ENCODE peak calls at places on chromosomes 7 and 10, in eight cellular contexts. Q is thoracic aorta, B is tibial artery, R is ascending aorta, P is AG09309, N is tibial nerve, C is AG10803, E is BE2C. T is an unnamed sample.
A peak's percentile ranks its signal among the peaks of the same experiment; 100 is the strongest.

GRCh38 chr7:98754041-98754479 is 115.8 kb downstream of the TMEM130 start:
- DNase-seq in Q (no peak), B (no peak), R (no peak), P (no peak), N (no peak), C (no peak), E (peak; percentile 48), T (peak; percentile 78)

GRCh38 chr7:665251-665650 is 61.2 kb upstream of the DNAAF5 start:
- DNase-seq in Q (no peak), B (peak; percentile 66), R (no peak), P (peak; percentile 3), N (no peak), C (peak; percentile 71), E (no peak), T (peak; percentile 58)

GRCh38 chr10:114872519-114873087 is 51.0 kb downstream of the FHIP2A start:
- DNase-seq in Q (no peak), B (no peak), R (no peak), P (no peak), N (no peak), C (no peak), E (no peak), T (no peak)

GRCh38 chr10:93456480-93456879 is 25.7 kb downstream of the MYOF start:
- DNase-seq in Q (no peak), B (no peak), R (no peak), P (no peak), N (no peak), C (peak; percentile 85), E (no peak), T (peak; percentile 68)

GRCh38 chr7:34575006-34575405 is 83.0 kb upstream of the NPSR1 start:
- DNase-seq in Q (no peak), B (no peak), R (no peak), P (no peak), N (no peak), C (no peak), E (no peak), T (no peak)

GRCh38 chr10:77692782-77693181 is 55.2 kb upstream of the KCNMA1 start:
- DNase-seq in Q (no peak), B (no peak), R (no peak), P (no peak), N (no peak), C (peak; percentile 44), E (peak; percentile 30), T (no peak)

GRCh38 chr7:112520787-112521186 is 40.0 kb downstream of the LSMEM1 start:
- DNase-seq in Q (no peak), B (no peak), R (no peak), P (no peak), N (no peak), C (no peak), E (no peak), T (no peak)

GRCh38 chr7:104903044-104903443 is 111.0 kb upstream of the KMT2E start:
- DNase-seq in Q (no peak), B (no peak), R (no peak), P (no peak), N (no peak), C (peak; percentile 32), E (no peak), T (no peak)

GRCh38 chr7:155815332-155816191 is 3.3 kb upstream of the SHH start:
- DNase-seq in Q (no peak), B (no peak), R (no peak), P (no peak), N (no peak), C (peak; percentile 18), E (peak; percentile 57), T (peak; percentile 94)

GRCh38 chr10:58641708-58642107 is 129.0 kb downstream of the BICC1 start:
- DNase-seq in Q (no peak), B (no peak), R (no peak), P (no peak), N (no peak), C (peak; percentile 95), E (no peak), T (no peak)

GRCh38 chr7:46321556-46322205 is 400.6 kb upstream of the IGFBP3 start:
- DNase-seq in Q (no peak), B (no peak), R (no peak), P (no peak), N (no peak), C (no peak), E (no peak), T (no peak)

GRCh38 chr7:70614237-70614984 is 517.5 kb upstream of the GALNT17 start:
- DNase-seq in Q (peak; percentile 46), B (peak; percentile 92), R (peak; percentile 89), P (no peak), N (peak; percentile 63), C (peak; percentile 72), E (peak; percentile 98), T (peak; percentile 82)

GRCh38 chr10:60338002-60338564 is 51.6 kb downstream of the ANK3 start:
- DNase-seq in Q (no peak), B (no peak), R (no peak), P (no peak), N (no peak), C (no peak), E (no peak), T (peak; percentile 55)

GRCh38 chr10:72387187-72387586 is 32.5 kb upstream of the DNAJB12 start:
- DNase-seq in Q (no peak), B (no peak), R (no peak), P (no peak), N (no peak), C (peak; percentile 15), E (no peak), T (no peak)

GRCh38 chr7:43481905-43482678 is 100.8 kb upstream of the STK17A start:
- DNase-seq in Q (no peak), B (no peak), R (no peak), P (no peak), N (no peak), C (peak; percentile 68), E (no peak), T (no peak)

GRCh38 chr7:43475983-43476382 is 106.9 kb upstream of the STK17A start:
- DNase-seq in Q (no peak), B (no peak), R (no peak), P (no peak), N (no peak), C (no peak), E (no peak), T (no peak)

GRCh38 chr7:43480581-43480980 is 102.3 kb upstream of the STK17A start:
- DNase-seq in Q (no peak), B (no peak), R (no peak), P (no peak), N (no peak), C (no peak), E (no peak), T (no peak)

GRCh38 chr7:43479543-43479942 is 103.4 kb upstream of the STK17A start:
- DNase-seq in Q (no peak), B (no peak), R (no peak), P (no peak), N (no peak), C (no peak), E (no peak), T (no peak)

GRCh38 chr7:43479042-43479441 is 103.9 kb upstream of the STK17A start:
- DNase-seq in Q (no peak), B (no peak), R (no peak), P (no peak), N (no peak), C (no peak), E (no peak), T (no peak)
- TF ChIP-seq CTCF in Q (no peak), B (no peak), R (no peak), P (no peak), N (no peak), C (no peak), E (peak; percentile 33), T (peak; percentile 42)

DNA sequence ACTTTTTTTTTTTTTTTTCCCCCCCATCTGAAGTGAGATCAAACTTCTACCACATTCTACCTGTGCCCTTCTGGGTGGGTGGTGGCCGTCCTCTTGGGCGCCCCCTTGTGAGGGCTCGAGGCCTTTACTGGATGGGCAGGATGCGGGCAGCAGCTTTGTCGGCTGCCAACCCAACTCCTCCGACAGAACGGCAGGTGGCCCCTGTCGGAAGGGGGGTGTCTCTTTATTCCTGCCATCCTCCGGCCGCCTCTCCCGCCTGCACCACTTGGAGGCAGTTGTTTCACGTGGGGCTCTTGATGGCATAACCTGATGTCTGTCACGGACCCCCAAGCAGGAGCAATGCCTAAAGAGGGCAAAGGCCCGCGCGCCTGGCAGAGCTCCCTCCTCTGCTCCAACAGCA is 31.0 kb downstream of the AMZ1 start:
- DNase-seq in Q (no peak), B (no peak), R (no peak), P (no peak), N (no peak), C (no peak), E (peak; percentile 62), T (peak; percentile 90)
- H3K4me3 ChIP-seq in Q (no peak overlapping the region), B (no peak overlapping the region), R (no peak overlapping the region), P (no peak overlapping the region), N (no peak overlapping the region), C (no peak overlapping the region), E (no peak overlapping the region), T (no peak overlapping the region)

DNA sequence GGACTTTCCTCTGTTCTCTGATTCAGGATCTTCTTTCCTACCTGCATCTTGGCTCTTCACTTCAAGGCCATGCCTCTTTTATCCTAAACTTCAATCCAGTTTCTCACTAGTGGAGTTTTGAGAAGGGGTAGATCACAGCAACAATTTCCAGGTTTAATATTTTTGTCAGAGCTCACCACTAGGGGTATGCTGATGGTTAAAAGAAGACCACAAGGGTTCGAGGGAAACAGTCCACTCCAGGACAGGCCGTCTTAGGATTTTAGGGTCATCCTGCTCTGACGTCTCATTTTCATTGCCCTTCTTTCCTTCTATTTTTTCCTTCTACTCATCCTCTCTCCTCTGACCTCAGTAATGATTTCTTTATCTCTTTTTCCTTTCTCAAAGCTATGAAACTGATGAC is 11.3 kb downstream of the STAG3 start:
- DNase-seq in Q (no peak), B (no peak), R (no peak), P (no peak), N (no peak), C (no peak), E (no peak), T (no peak)
- TF ChIP-seq CTCF in Q (no peak), B (no peak), R (no peak), P (no peak), N (no peak), C (no peak), E (peak; percentile 25), T (peak; percentile 52)

GRCh38 chr10:86968994-86969355 is 693 bp downstream of the ADIRF start:
- DNase-seq in Q (no peak), B (no peak), R (no peak), P (no peak), N (no peak), C (no peak), E (no peak), T (no peak)

GRCh38 chr10:86970152-86970886 is 2.0 kb downstream of the ADIRF start:
- DNase-seq in Q (no peak), B (peak; percentile 98), R (peak; percentile 93), P (no peak), N (peak; percentile 89), C (peak; percentile 75), E (no peak), T (peak; percentile 83)

GRCh38 chr10:86971146-86971991 is 3.1 kb downstream of the ADIRF start:
- DNase-seq in Q (no peak), B (peak; percentile 98), R (peak; percentile 96), P (peak; percentile 82), N (peak; percentile 93), C (peak; percentile 89), E (no peak), T (peak; percentile 84)

GRCh38 chr10:86969421-86970041 is 1.2 kb downstream of the ADIRF start:
- DNase-seq in Q (no peak), B (peak; percentile 82), R (peak; percentile 72), P (no peak), N (no peak), C (peak; percentile 37), E (no peak), T (peak; percentile 46)

DNA sequence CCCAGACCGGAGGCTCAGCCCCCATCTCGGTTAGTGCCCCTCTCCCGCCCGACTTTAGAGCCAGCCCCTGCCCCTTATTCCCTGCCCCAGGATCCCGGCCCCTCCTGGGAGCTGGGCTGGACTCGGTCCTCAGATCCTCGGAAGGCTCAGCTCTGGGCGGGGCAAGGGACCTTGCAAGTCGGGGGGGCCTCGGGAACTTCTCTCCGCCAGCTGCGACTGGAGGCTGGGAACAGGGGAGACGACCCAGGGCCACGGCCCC is 2.5 kb downstream of the ADIRF start:
- DNase-seq in Q (no peak), B (no peak), R (no peak), P (no peak), N (no peak), C (no peak), E (no peak), T (peak; percentile 85)
- H3K4me3 ChIP-seq in Q (peak overlapping the region; percentile 97), B (peak overlapping the region; percentile 79), R (peak overlapping the region; percentile 79), P (peak overlapping the region; percentile 70), N (peak overlapping the region; percentile 85), C (peak overlapping the region; percentile 79), E (no peak overlapping the region), T (peak overlapping the region; percentile 69)

T was measured in endodermal cell.